ENCODE peak calls at places on chromosomes 3 and 15, in nine cellular contexts. N is T follicular helper cell; P is AG08395; B is natural killer cell treated with Interleukin-12 subunit alpha and Interleukin-12 subunit beta and Interleukin-15 and Interleukin-18, amount 100 ng/mL, for 72 hours; M is sciatic nerve; R is NCI-H748 treated with DMSO at 0.1 percent for 48 hours; D is activated T-cell treated with anti-CD3 and anti-CD28 coated beads, Interleukin-2, amount 50 U/mL, for 72 hours; C is PC-9; Q is kidney tubule cell. E is an unnamed sample.

GRCh38 chr15:63791236-63791635 is 42.5 kb downstream of the HERC1 start:
- DNase-seq in N (no peak), P (no peak), B (no peak), M (no peak), R (no peak), D (no peak), C (no peak), Q (no peak), E (no peak)

GRCh38 chr3:87120850-87121249 is 106.3 kb upstream of the CHMP2B start:
- DNase-seq in N (no peak), P (no peak), B (no peak), M (no peak), R (peak), D (no peak), C (no peak), Q (no peak), E (no peak)

GRCh38 chr3:44848634-44849033 is 13.1 kb upstream of the TMEM42 start:
- DNase-seq in N (no peak), P (no peak), B (no peak), M (no peak), R (no peak), D (no peak), C (no peak), Q (no peak), E (no peak)

GRCh38 chr15:45326776-45327175 is 51.6 kb downstream of the GATM start:
- DNase-seq in N (no peak), P (no peak), B (no peak), M (no peak), R (peak), D (no peak), C (no peak), Q (no peak), E (no peak)

GRCh38 chr3:141940204-141940776 is 63.8 kb downstream of the ATP1B3 start:
- DNase-seq in N (no peak), P (peak), B (no peak), M (no peak), R (no peak), D (peak), C (peak), Q (peak), E (peak)

GRCh38 chr15:85407421-85408269 is 27.2 kb downstream of the AKAP13 start:
- DNase-seq in N (no peak), P (peak), B (no peak), M (no peak), R (no peak), D (peak), C (peak), Q (peak), E (no peak)

GRCh38 chr3:74009961-74010859 is 385.5 kb upstream of the PDZRN3 start:
- DNase-seq in N (no peak), P (no peak), B (no peak), M (no peak), R (no peak), D (no peak), C (no peak), Q (no peak), E (no peak)

GRCh38 chr3:16460886-16461285 is 52.6 kb downstream of the RFTN1 start:
- DNase-seq in N (no peak), P (no peak), B (no peak), M (no peak), R (peak), D (no peak), C (no peak), Q (no peak), E (no peak)

GRCh38 chr15:100201376-100202280 is 140.1 kb downstream of the ADAMTS17 start:
- DNase-seq in N (no peak), P (no peak), B (no peak), M (no peak), R (no peak), D (peak), C (no peak), Q (no peak), E (no peak)

GRCh38 chr3:36380171-36381031 is at the start of gene STAC:
- DNase-seq in N (no peak), P (peak), B (peak), M (peak), R (no peak), D (peak), C (peak), Q (peak), E (no peak)

GRCh38 chr3:16538505-16538904 is 25.0 kb upstream of the RFTN1 start:
- DNase-seq in N (no peak), P (no peak), B (no peak), M (no peak), R (no peak), D (no peak), C (no peak), Q (no peak), E (no peak)

GRCh38 chr15:99842071-99842470 is 108.8 kb upstream of the LYSMD4 start:
- DNase-seq in N (no peak), P (no peak), B (no peak), M (no peak), R (no peak), D (no peak), C (no peak), Q (no peak), E (no peak)

GRCh38 chr15:90751300-90751825 is 34.2 kb downstream of the BLM start:
- DNase-seq in N (no peak), P (no peak), B (no peak), M (no peak), R (no peak), D (no peak), C (no peak), Q (no peak), E (no peak)

GRCh38 chr3:98460220-98460619 is 2.8 kb upstream of the OR5K1 start:
- DNase-seq in N (no peak), P (no peak), B (no peak), M (no peak), R (no peak), D (no peak), C (no peak), Q (no peak), E (no peak)

GRCh38 chr3:15317164-15317477 is 15.3 kb downstream of the SH3BP5 start:
- DNase-seq in N (no peak), P (peak), B (no peak), M (no peak), R (no peak), D (no peak), C (no peak), Q (no peak), E (peak)

GRCh38 chr15:101488300-101489164 is 975 bp downstream of the PCSK6 start:
- DNase-seq in N (no peak), P (no peak), B (no peak), M (no peak), R (no peak), D (no peak), C (no peak), Q (no peak), E (peak)

GRCh38 chr3:183123891-183124290 is 24.6 kb upstream of the MCCC1 start:
- DNase-seq in N (no peak), P (no peak), B (no peak), M (no peak), R (no peak), D (no peak), C (no peak), Q (peak), E (no peak)

GRCh38 chr15:98503970-98504369 is 144.4 kb upstream of the IGF1R start:
- DNase-seq in N (no peak), P (peak), B (no peak), M (no peak), R (no peak), D (no peak), C (no peak), Q (no peak), E (no peak)

GRCh38 chr3:57934373-57934772 is 73.8 kb upstream of the FLNB start:
- DNase-seq in N (no peak), P (no peak), B (no peak), M (no peak), R (no peak), D (no peak), C (no peak), Q (no peak), E (no peak)

GRCh38 chr15:45456212-45457106 is 66.1 kb downstream of the SLC30A4 start:
- DNase-seq in N (peak), P (peak), B (peak), M (no peak), R (no peak), D (peak), C (peak), Q (peak), E (peak)

GRCh38 chr3:43436507-43437140 is 150.3 kb downstream of the SNRK start:
- DNase-seq in N (no peak), P (no peak), B (no peak), M (no peak), R (no peak), D (no peak), C (no peak), Q (no peak), E (no peak)

GRCh38 chr15:69081310-69082004 is 67.0 kb downstream of the NOX5 start:
- DNase-seq in N (no peak), P (peak), B (no peak), M (peak), R (no peak), D (no peak), C (peak), Q (peak), E (peak)

GRCh38 chr15:84962975-84963374 is 18.7 kb upstream of the PDE8A start:
- DNase-seq in N (no peak), P (no peak), B (no peak), M (no peak), R (no peak), D (no peak), C (peak), Q (no peak), E (peak)

GRCh38 chr3:113008117-113008516 is 17.3 kb downstream of the GTPBP8 start:
- DNase-seq in N (no peak), P (no peak), B (no peak), M (no peak), R (no peak), D (no peak), C (no peak), Q (no peak), E (no peak)

GRCh38 chr15:78308422-78309021 is 9.1 kb upstream of the SKIC8 start:
- DNase-seq in N (peak), P (peak), B (peak), M (peak), R (peak), D (peak), C (peak), Q (peak), E (peak)

GRCh38 chr3:161084277-161084676 is 20.9 kb downstream of the B3GALNT1 start:
- DNase-seq in N (no peak), P (no peak), B (no peak), M (no peak), R (no peak), D (no peak), C (no peak), Q (no peak), E (no peak)

GRCh38 chr15:59062985-59063384 is 42.0 kb upstream of the CCNB2 start:
- DNase-seq in N (no peak), P (no peak), B (no peak), M (no peak), R (no peak), D (no peak), C (no peak), Q (no peak), E (no peak)

GRCh38 chr15:74179101-74179841 is 5.8 kb downstream of the ISLR start:
- DNase-seq in N (no peak), P (peak), B (no peak), M (peak), R (no peak), D (no peak), C (peak), Q (peak), E (peak)

GRCh38 chr3:72345237-72345878 is 502.9 kb downstream of the SHQ1 start:
- DNase-seq in N (no peak), P (no peak), B (no peak), M (no peak), R (no peak), D (no peak), C (no peak), Q (peak), E (no peak)

GRCh38 chr3:112499328-112499727 is at the start of gene BTLA:
- DNase-seq in N (peak), P (no peak), B (no peak), M (no peak), R (no peak), D (peak), C (no peak), Q (no peak), E (no peak)

GRCh38 chr15:36737430-36737891 is 158.0 kb downstream of the CDIN1 start:
- DNase-seq in N (no peak), P (peak), B (no peak), M (no peak), R (no peak), D (no peak), C (no peak), Q (peak), E (no peak)

GRCh38 chr15:100438570-100438969 is 90.2 kb downstream of the CERS3 start:
- DNase-seq in N (no peak), P (no peak), B (no peak), M (peak), R (no peak), D (peak), C (no peak), Q (peak), E (no peak)

GRCh38 chr15:74384566-74385441 is 17.4 kb upstream of the CYP11A1 start:
- DNase-seq in N (no peak), P (no peak), B (no peak), M (no peak), R (no peak), D (peak), C (peak), Q (peak), E (no peak)

GRCh38 chr3:89300976-89301375 is 193.6 kb downstream of the EPHA3 start:
- DNase-seq in N (no peak), P (no peak), B (no peak), M (no peak), R (no peak), D (no peak), C (no peak), Q (no peak), E (no peak)

GRCh38 chr3:22231061-22231460 is 480.1 kb upstream of the ZNF385D start:
- DNase-seq in N (no peak), P (no peak), B (no peak), M (no peak), R (no peak), D (no peak), C (no peak), Q (no peak), E (no peak)